ENCODE peak calls at places on chromosomes 4 and X, in eight cellular contexts. M, S, A, X, B, W, Z and V are unnamed samples.

GRCh38 chr4:146018247-146018646 is 79.6 kb upstream of the ZNF827 start:
- DNase-seq in S (no peak), X (no peak), B (no peak), A (no peak), M (no peak), W (no peak), Z (no peak), V (no peak)

GRCh38 chrX:132433001-132433400 is 55.8 kb downstream of the MBNL3 start:
- DNase-seq in A (no peak), S (no peak), X (no peak), W (no peak), Z (no peak), B (no peak), M (no peak), V (no peak)

GRCh38 chrX:71809886-71810285 is 46.7 kb downstream of the CXorf49B start:
- DNase-seq in X (no peak), B (peak), W (no peak), M (no peak), S (no peak), A (no peak), Z (no peak), V (no peak)

GRCh38 chr4:87108142-87108546 is 112.3 kb downstream of the KLHL8 start:
- DNase-seq in A (no peak), B (peak), Z (no peak), M (no peak), W (no peak), X (no peak), S (no peak), V (no peak)

GRCh38 chr4:75916091-75916661 is 13.9 kb upstream of the PPEF2 start:
- DNase-seq in A (peak), W (peak), Z (no peak), S (no peak), M (no peak), B (peak), X (peak), V (no peak)

GRCh38 chr4:72909461-72909860 is 160.1 kb downstream of the COX18 start:
- DNase-seq in X (no peak), A (no peak), S (no peak), B (no peak), W (peak), Z (no peak), M (no peak), V (no peak)

GRCh38 chrX:2434764-2435163 is 66.0 kb downstream of the DHRSX start:
- DNase-seq in X (no peak), B (no peak), W (no peak), S (no peak), A (no peak), Z (no peak), M (no peak), V (no peak)

GRCh38 chrX:154730271-154730883 is 20.5 kb downstream of the GAB3 start:
- DNase-seq in X (no peak), A (no peak), B (no peak), Z (no peak), W (no peak), M (no peak), S (no peak), V (peak)

GRCh38 chr4:15689540-15689939 is 7.9 kb downstream of the FAM200B start:
- DNase-seq in W (no peak), S (no peak), Z (no peak), M (no peak), A (no peak), B (no peak), X (no peak), V (no peak)

GRCh38 chr4:99949034-99949998 is 759 bp downstream of the H2AZ1 start:
- DNase-seq in W (peak), A (peak), X (peak), Z (peak), B (peak), S (peak), M (peak), V (peak)

GRCh38 chr4:8274772-8275241 is 5.3 kb downstream of the HTRA3 start:
- DNase-seq in B (no peak), A (no peak), W (no peak), S (no peak), M (peak), Z (peak), X (no peak), V (peak)

GRCh38 chr4:39285853-39286252 is 80.3 kb downstream of the RFC1 start:
- DNase-seq in A (no peak), B (no peak), Z (no peak), S (no peak), X (no peak), M (no peak), W (no peak), V (no peak)

GRCh38 chr4:123867910-123868587 is 471.5 kb downstream of the SPRY1 start:
- DNase-seq in Z (no peak), X (no peak), M (no peak), A (no peak), W (no peak), S (no peak), B (no peak), V (no peak)

GRCh38 chr4:41446391-41446790 is 91.6 kb upstream of the LIMCH1 start:
- DNase-seq in M (no peak), Z (no peak), X (no peak), W (no peak), A (no peak), S (no peak), B (no peak), V (no peak)